ENCODE peak calls at places on chromosomes 3 and 15, in five cellular contexts. One of them, this sample, is unnamed.

GRCh38 chr3:43017593-43018195 is 38.6 kb downstream of the GASK1A start:
- DNase-seq in heart left ventricle: no peak
- DNase-seq in neural progenitor cell: no peak
- DNase-seq in keratinocyte: no peak
- DNase-seq in HCT116: no peak
- DNase-seq in this sample: no peak

GRCh38 chr15:60460931-60461330 is 18.0 kb downstream of the ICE2 start:
- DNase-seq in heart left ventricle: no peak
- DNase-seq in neural progenitor cell: no peak
- DNase-seq in keratinocyte: no peak
- DNase-seq in HCT116: no peak
- DNase-seq in this sample: no peak

GRCh38 chr3:171351676-171352075 is 108.5 kb downstream of the TNIK start:
- DNase-seq in heart left ventricle: no peak
- DNase-seq in neural progenitor cell: no peak
- DNase-seq in keratinocyte: peak; percentile 64
- DNase-seq in HCT116: peak; percentile 77
- DNase-seq in this sample: peak; percentile 69

GRCh38 chr3:178155521-178155920 is 380.7 kb upstream of the KCNMB2 start:
- DNase-seq in heart left ventricle: no peak
- DNase-seq in neural progenitor cell: peak; percentile 10
- DNase-seq in keratinocyte: no peak
- DNase-seq in HCT116: no peak
- DNase-seq in this sample: no peak

GRCh38 chr15:59306520-59307163 is 66.0 kb downstream of the MYO1E start:
- DNase-seq in heart left ventricle: no peak
- DNase-seq in neural progenitor cell: no peak
- DNase-seq in keratinocyte: peak; percentile 41
- DNase-seq in HCT116: no peak
- DNase-seq in this sample: no peak

GRCh38 chr15:85793641-85794597 is 806 bp downstream of the KLHL25 start:
- DNase-seq in heart left ventricle: no peak
- DNase-seq in neural progenitor cell: peak; percentile 77
- DNase-seq in keratinocyte: no peak
- DNase-seq in HCT116: no peak
- DNase-seq in this sample: no peak

GRCh38 chr15:33567652-33568051 is 256.9 kb downstream of the RYR3 start:
- DNase-seq in heart left ventricle: no peak
- DNase-seq in neural progenitor cell: no peak
- DNase-seq in keratinocyte: no peak
- DNase-seq in HCT116: no peak
- DNase-seq in this sample: no peak

GRCh38 chr3:127794402-127794801 is 27.9 kb downstream of the MGLL start:
- DNase-seq in heart left ventricle: no peak
- DNase-seq in neural progenitor cell: no peak
- DNase-seq in keratinocyte: no peak
- DNase-seq in HCT116: no peak
- DNase-seq in this sample: no peak

GRCh38 chr3:25849101-25849500 is 59.2 kb downstream of the OXSM start:
- DNase-seq in heart left ventricle: no peak
- DNase-seq in neural progenitor cell: peak; percentile 48
- DNase-seq in keratinocyte: no peak
- DNase-seq in HCT116: no peak
- DNase-seq in this sample: no peak

GRCh38 chr15:56467626-56468025 is 2.7 kb upstream of the MNS1 start:
- DNase-seq in heart left ventricle: no peak
- DNase-seq in neural progenitor cell: no peak
- DNase-seq in keratinocyte: no peak
- DNase-seq in HCT116: no peak
- DNase-seq in this sample: no peak

GRCh38 chr3:151537751-151538150 is 76.9 kb upstream of the IGSF10 start:
- DNase-seq in heart left ventricle: no peak
- DNase-seq in neural progenitor cell: no peak
- DNase-seq in keratinocyte: no peak
- DNase-seq in HCT116: no peak
- DNase-seq in this sample: no peak

GRCh38 chr3:120162400-120162799 is 68.2 kb upstream of the GSK3B start:
- DNase-seq in heart left ventricle: no peak
- DNase-seq in neural progenitor cell: no peak
- DNase-seq in keratinocyte: no peak
- DNase-seq in HCT116: no peak
- DNase-seq in this sample: no peak

GRCh38 chr15:33468740-33469139 is 158.0 kb downstream of the RYR3 start:
- DNase-seq in heart left ventricle: no peak
- DNase-seq in neural progenitor cell: no peak
- DNase-seq in keratinocyte: no peak
- DNase-seq in HCT116: no peak
- DNase-seq in this sample: no peak

GRCh38 chr15:25850154-25851111 is 12.7 kb downstream of the ATP10A start:
- DNase-seq in heart left ventricle: peak; percentile 74
- DNase-seq in neural progenitor cell: peak; percentile 67
- DNase-seq in keratinocyte: no peak
- DNase-seq in HCT116: no peak
- DNase-seq in this sample: no peak

GRCh38 chr3:49119439-49119838 is 1.2 kb downstream of the USP19 start:
- DNase-seq in heart left ventricle: no peak
- DNase-seq in neural progenitor cell: no peak
- DNase-seq in keratinocyte: no peak
- DNase-seq in HCT116: no peak
- DNase-seq in this sample: no peak

GRCh38 chr3:122390665-122391064 is 6.7 kb downstream of the FAM162A start:
- DNase-seq in heart left ventricle: peak; percentile 23
- DNase-seq in neural progenitor cell: no peak
- DNase-seq in keratinocyte: no peak
- DNase-seq in HCT116: no peak
- DNase-seq in this sample: no peak
- H3K27ac ChIP-seq in heart left ventricle: peak overlapping the region; percentile 18
- H3K27ac ChIP-seq in neural progenitor cell: no peak overlapping the region
- H3K27ac ChIP-seq in keratinocyte: no peak overlapping the region
- H3K27ac ChIP-seq in HCT116: no peak overlapping the region
- H3K27ac ChIP-seq in this sample: no peak overlapping the region

GRCh38 chr3:41207355-41207754 is 8.1 kb downstream of the CTNNB1 start:
- DNase-seq in heart left ventricle: no peak
- DNase-seq in neural progenitor cell: no peak
- DNase-seq in keratinocyte: no peak
- DNase-seq in HCT116: no peak
- DNase-seq in this sample: no peak

GRCh38 chr3:41210966-41211365 is 11.7 kb downstream of the CTNNB1 start:
- DNase-seq in heart left ventricle: no peak
- DNase-seq in neural progenitor cell: no peak
- DNase-seq in keratinocyte: no peak
- DNase-seq in HCT116: no peak
- DNase-seq in this sample: no peak

GRCh38 chr3:41212088-41212487 is 12.8 kb downstream of the CTNNB1 start:
- DNase-seq in heart left ventricle: no peak
- DNase-seq in neural progenitor cell: no peak
- DNase-seq in keratinocyte: no peak
- DNase-seq in HCT116: no peak
- DNase-seq in this sample: no peak

GRCh38 chr3:41208507-41208906 is 9.2 kb downstream of the CTNNB1 start:
- DNase-seq in heart left ventricle: no peak
- DNase-seq in neural progenitor cell: no peak
- DNase-seq in keratinocyte: no peak
- DNase-seq in HCT116: no peak
- DNase-seq in this sample: no peak

GRCh38 chr3:41209646-41210045 is 10.3 kb downstream of the CTNNB1 start:
- DNase-seq in heart left ventricle: no peak
- DNase-seq in neural progenitor cell: no peak
- DNase-seq in keratinocyte: no peak
- DNase-seq in HCT116: no peak
- DNase-seq in this sample: no peak
- H3K27ac ChIP-seq in heart left ventricle: no peak overlapping the region
- H3K27ac ChIP-seq in neural progenitor cell: no peak overlapping the region
- H3K27ac ChIP-seq in keratinocyte: no peak overlapping the region
- H3K27ac ChIP-seq in HCT116: no peak overlapping the region
- H3K27ac ChIP-seq in this sample: no peak overlapping the region

DNA sequence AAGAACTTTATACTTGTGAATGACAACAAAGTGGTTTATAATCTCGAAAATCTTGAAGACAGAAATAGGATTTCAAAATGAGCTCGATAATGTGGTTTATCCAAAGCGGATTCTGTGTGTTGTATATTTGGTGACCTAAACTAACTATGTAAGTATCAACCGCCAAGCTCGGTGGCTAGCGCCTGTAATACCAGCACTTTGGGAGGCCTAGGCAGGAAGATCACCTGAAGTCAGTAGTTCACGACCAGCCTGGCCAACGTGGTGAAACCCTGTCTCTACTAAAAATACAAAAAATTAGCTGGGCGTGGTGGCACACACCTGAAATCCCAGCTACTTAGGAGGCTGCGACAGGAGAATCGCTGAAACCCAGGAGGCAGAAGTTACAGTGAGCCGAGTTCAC is 2.2 kb downstream of the ATP13A3 start:
- DNase-seq in heart left ventricle: no peak
- DNase-seq in neural progenitor cell: no peak
- DNase-seq in keratinocyte: no peak
- DNase-seq in HCT116: no peak
- DNase-seq in this sample: no peak
- H3K27ac ChIP-seq in heart left ventricle: peak overlapping the region; percentile 93
- H3K27ac ChIP-seq in neural progenitor cell: no peak overlapping the region
- H3K27ac ChIP-seq in keratinocyte: no peak overlapping the region
- H3K27ac ChIP-seq in HCT116: no peak overlapping the region
- H3K27ac ChIP-seq in this sample: peak overlapping the region; percentile 91

GRCh38 chr3:59982510-59982909 is 932.7 kb upstream of the CFAP20DC start:
- DNase-seq in heart left ventricle: no peak
- DNase-seq in neural progenitor cell: no peak
- DNase-seq in keratinocyte: no peak
- DNase-seq in HCT116: no peak
- DNase-seq in this sample: no peak
- H3K27ac ChIP-seq in heart left ventricle: no peak overlapping the region
- H3K27ac ChIP-seq in neural progenitor cell: no peak overlapping the region
- H3K27ac ChIP-seq in keratinocyte: no peak overlapping the region
- H3K27ac ChIP-seq in HCT116: no peak overlapping the region
- H3K27ac ChIP-seq in this sample: no peak overlapping the region

GRCh38 chr15:79883579-79884203 is 13.1 kb downstream of the MTHFS start:
- DNase-seq in heart left ventricle: no peak
- DNase-seq in neural progenitor cell: no peak
- DNase-seq in keratinocyte: no peak
- DNase-seq in HCT116: no peak
- DNase-seq in this sample: no peak

GRCh38 chr15:79884204-79884596 is 12.6 kb downstream of the MTHFS start:
- DNase-seq in heart left ventricle: no peak
- DNase-seq in neural progenitor cell: no peak
- DNase-seq in keratinocyte: no peak
- DNase-seq in HCT116: no peak
- DNase-seq in this sample: no peak

GRCh38 chr15:79881668-79882067 is 15.1 kb downstream of the MTHFS start:
- DNase-seq in heart left ventricle: no peak
- DNase-seq in neural progenitor cell: no peak
- DNase-seq in keratinocyte: no peak
- DNase-seq in HCT116: no peak
- DNase-seq in this sample: no peak

GRCh38 chr15:79878078-79878705 is 18.6 kb downstream of the MTHFS start:
- DNase-seq in heart left ventricle: no peak
- DNase-seq in neural progenitor cell: no peak
- DNase-seq in keratinocyte: no peak
- DNase-seq in HCT116: peak; percentile 28
- DNase-seq in this sample: no peak

DNA sequence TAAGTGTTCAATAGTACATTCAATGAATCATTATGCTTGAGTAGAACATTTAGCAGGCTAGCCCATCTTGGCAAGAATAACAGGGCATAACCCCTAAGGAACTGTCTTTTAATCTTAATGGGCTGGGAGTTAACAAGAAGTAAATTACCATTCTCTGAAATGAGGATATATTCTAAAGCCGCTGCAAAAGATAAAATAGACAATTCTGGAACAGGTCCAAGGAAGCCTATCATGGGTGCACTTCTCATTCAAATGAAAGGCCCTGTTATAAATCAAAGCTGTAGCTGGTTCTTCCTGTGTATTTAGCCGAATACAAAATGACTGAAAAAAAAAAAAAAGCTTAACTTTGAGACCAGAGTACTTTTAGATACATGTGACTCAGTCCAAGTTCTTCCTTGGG is 15.6 kb downstream of the MTHFS start:
- DNase-seq in heart left ventricle: no peak
- DNase-seq in neural progenitor cell: no peak
- DNase-seq in keratinocyte: no peak
- DNase-seq in HCT116: no peak
- DNase-seq in this sample: no peak
- H3K27ac ChIP-seq in heart left ventricle: no peak overlapping the region
- H3K27ac ChIP-seq in neural progenitor cell: no peak overlapping the region
- H3K27ac ChIP-seq in keratinocyte: no peak overlapping the region
- H3K27ac ChIP-seq in HCT116: no peak overlapping the region
- H3K27ac ChIP-seq in this sample: no peak overlapping the region

GRCh38 chr15:80730931-80731330 is 35.8 kb downstream of the ABHD17C start:
- DNase-seq in heart left ventricle: no peak
- DNase-seq in neural progenitor cell: no peak
- DNase-seq in keratinocyte: no peak
- DNase-seq in HCT116: no peak
- DNase-seq in this sample: no peak

GRCh38 chr15:80732818-80733217 is 37.7 kb downstream of the ABHD17C start:
- DNase-seq in heart left ventricle: no peak
- DNase-seq in neural progenitor cell: no peak
- DNase-seq in keratinocyte: no peak
- DNase-seq in HCT116: no peak
- DNase-seq in this sample: no peak

GRCh38 chr15:80732148-80732547 is 37.0 kb downstream of the ABHD17C start:
- DNase-seq in heart left ventricle: no peak
- DNase-seq in neural progenitor cell: no peak
- DNase-seq in keratinocyte: no peak
- DNase-seq in HCT116: no peak
- DNase-seq in this sample: no peak

GRCh38 chr15:80727596-80727995 is 32.5 kb downstream of the ABHD17C start:
- DNase-seq in heart left ventricle: no peak
- DNase-seq in neural progenitor cell: no peak
- DNase-seq in keratinocyte: no peak
- DNase-seq in HCT116: no peak
- DNase-seq in this sample: no peak

GRCh38 chr15:80730395-80730794 is 35.3 kb downstream of the ABHD17C start:
- DNase-seq in heart left ventricle: no peak
- DNase-seq in neural progenitor cell: no peak
- DNase-seq in keratinocyte: no peak
- DNase-seq in HCT116: no peak
- DNase-seq in this sample: no peak
- H3K27ac ChIP-seq in heart left ventricle: no peak overlapping the region
- H3K27ac ChIP-seq in neural progenitor cell: no peak overlapping the region
- H3K27ac ChIP-seq in keratinocyte: no peak overlapping the region
- H3K27ac ChIP-seq in HCT116: no peak overlapping the region
- H3K27ac ChIP-seq in this sample: no peak overlapping the region